ENCODE peak calls at places on chromosomes 16 and 17, in eight cellular contexts. One of them, this sample, is unnamed. For H3K4me1, the result is how much of the 10 kb centered on the place peaks cover.

GRCh38 chr17:78933025-78933958 is 8.1 kb upstream of the TIMP2 start:
- DNase-seq in heart left ventricle: peak
- DNase-seq in A549: peak
- DNase-seq in adrenal gland: no peak
- DNase-seq in transverse colon: peak
- DNase-seq in uterus: peak
- DNase-seq in Peyer's patch: peak
- DNase-seq in prostate gland: no peak
- DNase-seq in this sample: no peak

GRCh38 chr16:66551362-66551761 is 1.0 kb upstream of the CKLF start:
- DNase-seq in heart left ventricle: peak
- DNase-seq in A549: peak
- DNase-seq in adrenal gland: peak
- DNase-seq in transverse colon: peak
- DNase-seq in uterus: no peak
- DNase-seq in Peyer's patch: peak
- DNase-seq in prostate gland: no peak
- DNase-seq in this sample: no peak

GRCh38 chr16:89325861-89326471 is 108.5 kb downstream of the ZNF778 start:
- DNase-seq in heart left ventricle: no peak
- DNase-seq in A549: peak
- DNase-seq in adrenal gland: peak
- DNase-seq in transverse colon: peak
- DNase-seq in uterus: peak
- DNase-seq in Peyer's patch: peak
- DNase-seq in prostate gland: no peak
- DNase-seq in this sample: no peak

GRCh38 chr16:2519711-2520080 is 475 bp upstream of the AMDHD2 start:
- DNase-seq in heart left ventricle: no peak
- DNase-seq in A549: no peak
- DNase-seq in adrenal gland: no peak
- DNase-seq in transverse colon: no peak
- DNase-seq in uterus: no peak
- DNase-seq in Peyer's patch: peak
- DNase-seq in prostate gland: no peak
- DNase-seq in this sample: no peak

GRCh38 chr17:40993856-40994255 is at the start of gene KRTAP3-3:
- DNase-seq in heart left ventricle: no peak
- DNase-seq in A549: no peak
- DNase-seq in adrenal gland: no peak
- DNase-seq in transverse colon: no peak
- DNase-seq in uterus: no peak
- DNase-seq in Peyer's patch: no peak
- DNase-seq in prostate gland: no peak
- DNase-seq in this sample: no peak

GRCh38 chr17:73575470-73576235 is 68.6 kb downstream of the SDK2 start:
- DNase-seq in heart left ventricle: no peak
- DNase-seq in A549: no peak
- DNase-seq in adrenal gland: no peak
- DNase-seq in transverse colon: no peak
- DNase-seq in uterus: no peak
- DNase-seq in Peyer's patch: no peak
- DNase-seq in prostate gland: no peak
- DNase-seq in this sample: no peak

GRCh38 chr17:43330876-43331639 is 67.7 kb upstream of the ARL4D start:
- DNase-seq in heart left ventricle: no peak
- DNase-seq in A549: no peak
- DNase-seq in adrenal gland: no peak
- DNase-seq in transverse colon: no peak
- DNase-seq in uterus: no peak
- DNase-seq in Peyer's patch: no peak
- DNase-seq in prostate gland: no peak
- DNase-seq in this sample: no peak

GRCh38 chr16:79856581-79856980 is 256.0 kb upstream of the MAF start:
- DNase-seq in heart left ventricle: no peak
- DNase-seq in A549: no peak
- DNase-seq in adrenal gland: no peak
- DNase-seq in transverse colon: no peak
- DNase-seq in uterus: no peak
- DNase-seq in Peyer's patch: no peak
- DNase-seq in prostate gland: no peak
- DNase-seq in this sample: no peak

GRCh38 chr17:82358467-82359350 is at the start of gene TEX19:
- DNase-seq in heart left ventricle: no peak
- DNase-seq in A549: peak
- DNase-seq in adrenal gland: no peak
- DNase-seq in transverse colon: no peak
- DNase-seq in uterus: no peak
- DNase-seq in Peyer's patch: no peak
- DNase-seq in prostate gland: no peak
- DNase-seq in this sample: no peak

GRCh38 chr16:77834600-77834963 is 46.2 kb downstream of the VAT1L start:
- DNase-seq in heart left ventricle: no peak
- DNase-seq in A549: no peak
- DNase-seq in adrenal gland: no peak
- DNase-seq in transverse colon: no peak
- DNase-seq in uterus: no peak
- DNase-seq in Peyer's patch: no peak
- DNase-seq in prostate gland: no peak
- DNase-seq in this sample: no peak

GRCh38 chr17:51244041-51244440 is 15.8 kb downstream of the MBTD1 start:
- DNase-seq in heart left ventricle: no peak
- DNase-seq in A549: no peak
- DNase-seq in adrenal gland: no peak
- DNase-seq in transverse colon: no peak
- DNase-seq in uterus: no peak
- DNase-seq in Peyer's patch: no peak
- DNase-seq in prostate gland: no peak
- DNase-seq in this sample: no peak

GRCh38 chr16:88617268-88618031 is 20.9 kb upstream of the IL17C start:
- DNase-seq in heart left ventricle: no peak
- DNase-seq in A549: no peak
- DNase-seq in adrenal gland: no peak
- DNase-seq in transverse colon: peak
- DNase-seq in uterus: no peak
- DNase-seq in Peyer's patch: no peak
- DNase-seq in prostate gland: peak
- DNase-seq in this sample: no peak

GRCh38 chr17:39096435-39097158 is 54.8 kb downstream of the PLXDC1 start:
- DNase-seq in heart left ventricle: no peak
- DNase-seq in A549: no peak
- DNase-seq in adrenal gland: no peak
- DNase-seq in transverse colon: peak
- DNase-seq in uterus: peak
- DNase-seq in Peyer's patch: peak
- DNase-seq in prostate gland: no peak
- DNase-seq in this sample: no peak

GRCh38 chr16:71769222-71769621 is 39.4 kb downstream of the AP1G1 start:
- DNase-seq in heart left ventricle: no peak
- DNase-seq in A549: no peak
- DNase-seq in adrenal gland: no peak
- DNase-seq in transverse colon: no peak
- DNase-seq in uterus: no peak
- DNase-seq in Peyer's patch: no peak
- DNase-seq in prostate gland: no peak
- DNase-seq in this sample: no peak

GRCh38 chr16:48612621-48613020 is 2.6 kb upstream of the N4BP1 start:
- DNase-seq in heart left ventricle: no peak
- DNase-seq in A549: no peak
- DNase-seq in adrenal gland: no peak
- DNase-seq in transverse colon: no peak
- DNase-seq in uterus: no peak
- DNase-seq in Peyer's patch: no peak
- DNase-seq in prostate gland: no peak
- DNase-seq in this sample: no peak

GRCh38 chr17:78883533-78884131 is 19.4 kb downstream of the CEP295NL start:
- DNase-seq in heart left ventricle: peak
- DNase-seq in A549: peak
- DNase-seq in adrenal gland: peak
- DNase-seq in transverse colon: peak
- DNase-seq in uterus: peak
- DNase-seq in Peyer's patch: peak
- DNase-seq in prostate gland: peak
- DNase-seq in this sample: no peak

GRCh38 chr17:50593321-50593720 is 32.8 kb downstream of the CACNA1G start:
- DNase-seq in heart left ventricle: no peak
- DNase-seq in A549: no peak
- DNase-seq in adrenal gland: no peak
- DNase-seq in transverse colon: no peak
- DNase-seq in uterus: no peak
- DNase-seq in Peyer's patch: no peak
- DNase-seq in prostate gland: peak
- DNase-seq in this sample: no peak

DNA sequence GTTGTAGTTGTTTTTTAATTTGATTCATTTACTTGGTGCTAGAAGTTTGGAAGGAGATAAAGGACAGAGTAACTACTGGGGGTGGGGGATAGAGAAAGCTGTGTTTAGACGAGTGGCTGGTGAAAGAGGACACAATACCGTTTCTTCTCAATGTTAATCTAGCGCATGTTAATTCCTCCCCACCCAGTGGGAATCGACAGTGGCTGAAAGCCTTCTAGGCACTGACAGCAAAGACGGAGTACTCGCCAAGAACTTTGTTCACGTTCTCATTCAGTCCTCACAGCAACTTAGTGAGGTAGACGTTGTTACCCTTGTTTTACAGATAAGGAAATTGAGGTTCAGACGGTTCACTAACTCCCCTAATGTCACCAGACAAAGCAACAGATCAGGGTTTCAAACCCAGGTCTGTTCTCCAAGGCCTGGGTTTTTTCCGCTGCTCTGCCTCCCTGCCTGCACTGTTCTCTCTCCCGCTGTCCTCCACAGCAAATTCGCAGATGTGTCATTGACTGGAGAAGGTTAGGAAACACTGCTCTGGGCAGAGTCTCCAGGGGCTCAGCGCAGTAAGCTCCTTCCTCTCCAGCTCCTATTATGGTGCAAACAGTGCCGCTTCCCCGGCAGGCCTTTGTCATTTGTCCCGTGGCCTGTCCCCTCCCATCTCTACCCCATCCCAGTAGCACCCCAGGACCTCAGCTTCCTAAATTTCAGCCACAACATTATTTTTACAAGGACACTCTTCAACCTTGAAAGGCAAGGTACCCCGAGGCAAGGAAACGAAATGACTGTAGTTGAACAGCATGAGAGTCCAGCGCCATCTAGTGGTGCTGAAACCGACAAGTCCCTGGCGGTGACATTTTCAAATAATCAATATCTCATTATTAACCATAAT is 16.9 kb downstream of the MRPS23 start:
- DNase-seq in heart left ventricle: peak
- DNase-seq in A549: peak
- DNase-seq in adrenal gland: peak
- DNase-seq in transverse colon: peak
- DNase-seq in uterus: peak
- DNase-seq in Peyer's patch: peak
- DNase-seq in prostate gland: peak
- DNase-seq in this sample: no peak
- H3K4me3 ChIP-seq in heart left ventricle: peak
- H3K4me3 ChIP-seq in A549: no peak
- H3K4me3 ChIP-seq in adrenal gland: no peak
- H3K4me3 ChIP-seq in transverse colon: peak
- H3K4me3 ChIP-seq in uterus: peak
- H3K4me3 ChIP-seq in Peyer's patch: peak
- H3K4me3 ChIP-seq in prostate gland: peak
- H3K4me3 ChIP-seq in this sample: peak

GRCh38 chr17:77320501-77321256 is 179.9 kb downstream of the SEC14L1 start:
- DNase-seq in heart left ventricle: peak
- DNase-seq in A549: no peak
- DNase-seq in adrenal gland: peak
- DNase-seq in transverse colon: peak
- DNase-seq in uterus: peak
- DNase-seq in Peyer's patch: peak
- DNase-seq in prostate gland: no peak
- DNase-seq in this sample: no peak
- H3K4me1 ChIP-seq in heart left ventricle: under half
- H3K4me1 ChIP-seq in A549: half or more
- H3K4me1 ChIP-seq in adrenal gland: half or more
- H3K4me1 ChIP-seq in transverse colon: under half
- H3K4me1 ChIP-seq in uterus: under half
- H3K4me1 ChIP-seq in Peyer's patch: under half
- H3K4me1 ChIP-seq in prostate gland: under half
- H3K4me1 ChIP-seq in this sample: half or more

DNA sequence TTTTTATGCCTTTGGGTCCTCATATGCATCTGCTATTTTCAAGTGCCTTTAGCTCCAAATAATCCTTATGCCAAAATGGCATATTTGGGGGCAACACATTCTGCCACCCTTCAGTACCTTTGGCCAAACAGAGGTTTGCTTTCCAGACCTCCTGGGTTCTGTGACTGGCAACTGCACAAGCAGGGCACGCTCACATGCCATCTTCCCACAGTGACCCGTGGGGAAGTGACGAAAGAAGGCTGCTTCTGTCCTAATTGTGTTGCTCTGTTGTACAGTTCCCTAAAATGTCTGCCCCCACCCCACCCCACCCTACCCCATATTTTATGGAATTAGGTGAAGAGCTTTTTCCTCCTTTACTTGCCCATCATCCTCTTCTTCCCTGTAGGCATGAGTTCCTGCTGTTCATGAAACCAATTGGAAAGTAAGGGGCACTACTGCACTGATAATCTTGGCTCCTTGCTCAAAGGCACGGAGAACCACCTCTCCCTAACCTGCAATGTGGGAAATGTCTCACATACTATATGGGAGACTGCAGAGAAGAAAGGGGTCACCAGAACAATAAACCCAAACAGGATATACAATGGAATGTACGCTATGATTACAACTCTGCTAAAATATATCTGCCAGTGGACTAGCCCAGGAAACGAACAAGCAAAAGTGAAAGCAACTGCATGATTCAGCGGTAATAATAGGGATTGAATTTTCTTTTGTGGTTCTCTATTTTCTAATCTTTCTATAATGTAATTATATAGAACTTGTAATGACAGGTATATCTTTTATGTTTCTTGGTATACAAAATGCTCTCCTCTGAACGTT is 3.3 kb upstream of the SLFN12L start:
- DNase-seq in heart left ventricle: peak
- DNase-seq in A549: no peak
- DNase-seq in adrenal gland: peak
- DNase-seq in transverse colon: peak
- DNase-seq in uterus: no peak
- DNase-seq in Peyer's patch: peak
- DNase-seq in prostate gland: no peak
- DNase-seq in this sample: peak
- TF ChIP-seq POLR2A in heart left ventricle: no peak
- TF ChIP-seq POLR2A in A549: no peak
- TF ChIP-seq POLR2A in adrenal gland: no peak
- TF ChIP-seq POLR2A in transverse colon: no peak
- TF ChIP-seq POLR2A in uterus: no peak
- TF ChIP-seq POLR2A in Peyer's patch: no peak
- TF ChIP-seq POLR2A in prostate gland: no peak
- TF ChIP-seq POLR2A in this sample: no peak

DNA sequence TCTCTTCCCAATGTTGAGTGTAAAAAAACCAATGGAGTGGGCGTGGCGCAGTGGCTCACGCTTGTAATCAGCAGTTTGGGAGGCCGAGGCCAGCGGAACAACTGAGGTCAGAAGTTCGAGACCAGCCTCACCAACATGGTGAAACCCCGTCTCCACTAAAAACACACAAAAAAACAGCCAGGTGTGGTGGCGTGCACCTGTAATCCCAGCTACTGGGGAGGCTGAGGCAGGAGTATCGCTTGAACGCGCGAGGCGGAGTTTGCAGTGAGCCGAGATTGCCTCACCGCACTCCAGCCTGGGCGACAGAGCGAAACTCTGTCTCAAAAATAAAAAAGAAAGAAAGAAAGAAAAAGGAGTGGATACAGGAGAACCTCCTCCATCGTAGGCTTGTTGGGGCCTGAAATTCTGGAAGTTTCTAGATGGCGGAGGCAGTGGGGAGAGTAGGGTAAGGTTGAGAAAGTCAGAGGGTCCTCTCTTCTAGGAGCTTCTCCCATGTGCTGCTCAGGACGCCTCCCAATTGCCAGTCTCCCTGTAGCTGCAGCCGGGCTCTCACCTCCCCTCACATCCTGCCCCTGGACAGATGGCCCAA is 709 bp upstream of the ZNF764 start:
- DNase-seq in heart left ventricle: no peak
- DNase-seq in A549: no peak
- DNase-seq in adrenal gland: no peak
- DNase-seq in transverse colon: no peak
- DNase-seq in uterus: no peak
- DNase-seq in Peyer's patch: no peak
- DNase-seq in prostate gland: no peak
- DNase-seq in this sample: no peak
- H3K4me3 ChIP-seq in heart left ventricle: peak
- H3K4me3 ChIP-seq in A549: peak
- H3K4me3 ChIP-seq in adrenal gland: no peak
- H3K4me3 ChIP-seq in transverse colon: peak
- H3K4me3 ChIP-seq in uterus: peak
- H3K4me3 ChIP-seq in Peyer's patch: peak
- H3K4me3 ChIP-seq in prostate gland: peak
- H3K4me3 ChIP-seq in this sample: peak